ENCODE peak calls at places on chromosomes 5 and 9, in five cellular contexts. R is Panc1; U is OCI-LY7; B is stimulated activated CD8-positive, alpha-beta memory T cell treated with anti-CD3 and anti-CD28 coated beads, Interleukin-7, amount 100 ng/mL, for 1 hour; T is HT-29. D is an unnamed sample.

GRCh38 chr9:90025816-90026215 is 421.0 kb downstream of the GADD45G start:
- DNase-seq in U (no peak), R (no peak), B (no peak), T (no peak), D (no peak)

GRCh38 chr5:120446068-120446492 is 18.0 kb upstream of the PRR16 start:
- DNase-seq in U (no peak), R (no peak), B (no peak), T (no peak), D (no peak)

GRCh38 chr9:83011611-83012010 is 51.3 kb downstream of the RASEF start:
- DNase-seq in U (no peak), R (no peak), T (no peak), B (no peak), D (no peak)

GRCh38 chr9:35822926-35823325 is 5.6 kb downstream of the FAM221B start:
- DNase-seq in U (no peak), B (no peak), T (no peak), R (no peak), D (no peak)

GRCh38 chr9:70389642-70390266 is 24.7 kb downstream of the KLF9 start:
- DNase-seq in B (no peak), U (no peak), T (no peak), R (no peak), D (no peak)

GRCh38 chr9:105879181-105879580 is 184.8 kb downstream of the TMEM38B start:
- DNase-seq in R (no peak), U (no peak), T (no peak), B (no peak), D (no peak)

GRCh38 chr5:1737790-1738405 is 61.7 kb downstream of the MRPL36 start:
- DNase-seq in T (peak), U (peak), R (no peak), B (peak), D (no peak)

GRCh38 chr5:65101706-65102105 is 333.0 kb downstream of the CWC27 start:
- DNase-seq in R (no peak), U (no peak), T (no peak), B (no peak), D (no peak)

GRCh38 chr5:157516016-157516415 is 56.0 kb downstream of the NIPAL4 start:
- DNase-seq in R (no peak), T (no peak), B (no peak), U (no peak), D (no peak)

GRCh38 chr9:105886136-105886535 is 191.8 kb downstream of the TMEM38B start:
- DNase-seq in T (no peak), B (no peak), R (no peak), U (no peak), D (no peak)

GRCh38 chr5:128782446-128782845 is 182.8 kb upstream of the SLC27A6 start:
- DNase-seq in T (peak), U (no peak), B (no peak), R (no peak), D (no peak)

GRCh38 chr9:16221822-16222547 is 648.5 kb downstream of the BNC2 start:
- DNase-seq in T (no peak), R (no peak), U (no peak), B (no peak), D (no peak)

GRCh38 chr5:59187772-59188347 is 605.0 kb downstream of the RAB3C start:
- DNase-seq in T (no peak), U (no peak), B (no peak), R (no peak), D (no peak)

GRCh38 chr9:124260769-124261603 is 3.2 kb downstream of the NEK6 start:
- DNase-seq in R (no peak), T (peak), B (no peak), U (peak), D (no peak)

GRCh38 chr5:133825631-133826289 is 142.7 kb downstream of the C5orf15 start:
- DNase-seq in T (no peak), R (no peak), U (peak), B (no peak), D (peak)

GRCh38 chr9:138083873-138084272 is 206.3 kb downstream of the CACNA1B start:
- DNase-seq in B (no peak), R (no peak), U (no peak), T (no peak), D (no peak)

GRCh38 chr9:29456940-29457339 is 1883.7 kb upstream of the C9orf72 start:
- DNase-seq in T (no peak), B (no peak), R (no peak), U (no peak), D (no peak)

GRCh38 chr5:176865964-176866363 is 33.2 kb downstream of the HK3 start:
- DNase-seq in B (no peak), T (no peak), U (no peak), R (no peak), D (no peak)

GRCh38 chr5:57317341-57317740 is 143.5 kb downstream of the GPBP1 start:
- DNase-seq in R (no peak), B (no peak), T (no peak), U (no peak), D (no peak)

GRCh38 chr5:123367739-123368138 is 55.5 kb downstream of the CEP120 start:
- DNase-seq in U (peak), T (peak), B (no peak), R (no peak), D (peak)

GRCh38 chr5:153551537-153552079 is 61.1 kb downstream of the GRIA1 start:
- DNase-seq in B (no peak), R (no peak), T (peak), U (no peak), D (no peak)

GRCh38 chr5:151811593-151812321 is 40.0 kb downstream of the G3BP1 start:
- DNase-seq in B (no peak), U (no peak), R (no peak), T (no peak), D (no peak)

GRCh38 chr5:100838048-100838473 is 65.0 kb downstream of the ST8SIA4 start:
- DNase-seq in B (no peak), T (no peak), R (no peak), U (no peak), D (no peak)

GRCh38 chr5:106862450-106863193 is 808.1 kb downstream of the EFNA5 start:
- DNase-seq in T (peak), R (no peak), U (no peak), B (no peak), D (peak)

GRCh38 chr9:107093365-107094060 is 189.6 kb upstream of the RAD23B start:
- DNase-seq in R (no peak), B (no peak), T (no peak), U (no peak), D (no peak)